ENCODE peak calls at places on chromosomes 13 and 19, in nine cellular contexts. V is hepatocyte; F is mesothelial cell of epicardium; E is activated naive CD4-positive, alpha-beta T cell; K is stimulated activated CD4-positive, alpha-beta T cell treated with anti-CD3 and anti-CD28 coated beads, Interleukin-2, amount 100 ng/mL, for 24 hours; C is M059J; N is ascending aorta; B is stimulated activated CD8-positive, alpha-beta memory T cell treated with anti-CD3 and anti-CD28 coated beads, Interleukin-4, amount 100 ng/mL, for 48 hours; A is activated effector memory CD4-positive, alpha-beta T cell treated with Interleukin-2 at 50 U/mL for 16 hours. M is an unnamed sample.

GRCh38 chr13:97125810-97126738 is 96.1 kb upstream of the MBNL2 start:
- DNase-seq in V (peak), F (no peak), E (no peak), K (no peak), C (peak), N (no peak), B (no peak), A (no peak), M (no peak)

GRCh38 chr19:2294377-2295335 is 12.7 kb upstream of the PEAK3 start:
- DNase-seq in V (no peak), F (no peak), E (no peak), K (no peak), C (peak), N (no peak), B (no peak), A (no peak), M (no peak)

GRCh38 chr19:16850133-16850532 is 20.9 kb downstream of the SIN3B start:
- DNase-seq in V (no peak), F (no peak), E (no peak), K (no peak), C (peak), N (no peak), B (no peak), A (no peak), M (no peak)

GRCh38 chr19:29806098-29806866 is 5.5 kb upstream of the CCNE1 start:
- DNase-seq in V (peak), F (no peak), E (no peak), K (no peak), C (no peak), N (no peak), B (no peak), A (no peak), M (no peak)

GRCh38 chr19:7119582-7119981 is 50.1 kb downstream of the ZNF557 start:
- DNase-seq in V (no peak), F (no peak), E (no peak), K (no peak), C (no peak), N (no peak), B (no peak), A (no peak), M (no peak)

GRCh38 chr13:39297664-39298171 is 259.5 kb downstream of the NHLRC3 start:
- DNase-seq in V (no peak), F (no peak), E (no peak), K (no peak), C (no peak), N (no peak), B (no peak), A (no peak), M (no peak)

GRCh38 chr13:48595330-48596127 is 58.2 kb upstream of the CYSLTR2 start:
- DNase-seq in V (peak), F (no peak), E (no peak), K (peak), C (peak), N (no peak), B (peak), A (peak), M (peak)

GRCh38 chr19:2523630-2524311 is 47.8 kb downstream of the GADD45B start:
- DNase-seq in V (no peak), F (no peak), E (no peak), K (no peak), C (peak), N (no peak), B (no peak), A (no peak), M (no peak)

GRCh38 chr19:11612816-11613511 is 15.7 kb downstream of the ZNF627 start:
- DNase-seq in V (no peak), F (no peak), E (no peak), K (no peak), C (no peak), N (no peak), B (no peak), A (no peak), M (no peak)

M was measured in 8988T.